ENCODE peak calls at places on chromosomes 4 and X, in nine cellular contexts. V is psoas muscle, C is astrocyte, N is fibroblast of lung, T is suprapubic skin, E is pancreas, H is transverse colon, Z is cardiac muscle cell, F is sigmoid colon. I is an unnamed sample.

GRCh38 chr4:10008208-10009005 is 12.9 kb downstream of the SLC2A9 start:
- DNase-seq in V (no peak), C (peak; percentile 41), N (peak; percentile 57), T (no peak), E (no peak), H (no peak), Z (no peak), F (no peak), I (peak; percentile 67)

GRCh38 chrX:136453771-136454170 is 34.0 kb upstream of the BRS3 start:
- DNase-seq in V (no peak), C (no peak), N (no peak), T (no peak), E (no peak), H (no peak), Z (no peak), F (no peak), I (no peak)

GRCh38 chr4:7655267-7655548 is 220.5 kb upstream of the PSAPL1 start:
- DNase-seq in V (no peak), C (no peak), N (no peak), T (no peak), E (no peak), H (no peak), Z (no peak), F (no peak), I (no peak)

GRCh38 chr4:53702334-53703266 is 111.3 kb upstream of the LNX1 start:
- DNase-seq in V (peak; percentile 81), C (peak; percentile 74), N (peak; percentile 86), T (peak; percentile 86), E (peak; percentile 50), H (peak; percentile 82), Z (peak; percentile 16), F (peak; percentile 89), I (peak; percentile 33)

GRCh38 chrX:154349359-154349935 is 25.0 kb downstream of the FLNA start:
- DNase-seq in V (peak; percentile 11), C (no peak), N (no peak), T (no peak), E (no peak), H (peak; percentile 11), Z (peak; percentile 0), F (peak; percentile 74), I (no peak)

GRCh38 chrX:73262991-73263390 is 48.3 kb upstream of the NAP1L2 start:
- DNase-seq in V (no peak), C (no peak), N (no peak), T (no peak), E (no peak), H (no peak), Z (no peak), F (no peak), I (peak; percentile 8)

GRCh38 chrX:82676386-82676785 is 831.7 kb upstream of the POU3F4 start:
- DNase-seq in V (no peak), C (no peak), N (peak; percentile 9), T (no peak), E (no peak), H (no peak), Z (no peak), F (no peak), I (peak; percentile 4)

GRCh38 chrX:74250574-74250973 is 53.4 kb upstream of the ZCCHC13 start:
- DNase-seq in V (no peak), C (no peak), N (no peak), T (no peak), E (no peak), H (no peak), Z (no peak), F (no peak), I (no peak)

GRCh38 chr4:89712141-89712540 is 124.8 kb downstream of the SNCA start:
- DNase-seq in V (no peak), C (peak; percentile 63), N (peak; percentile 60), T (no peak), E (no peak), H (no peak), Z (no peak), F (no peak), I (no peak)

GRCh38 chrX:13092455-13092941 is 48.1 kb upstream of the FAM9C start:
- DNase-seq in V (peak; percentile 16), C (no peak), N (no peak), T (no peak), E (peak; percentile 38), H (peak; percentile 75), Z (no peak), F (peak; percentile 69), I (no peak)

GRCh38 chr4:184962125-184962638 is 56.1 kb upstream of the HELT start:
- DNase-seq in V (no peak), C (no peak), N (no peak), T (no peak), E (no peak), H (no peak), Z (no peak), F (no peak), I (no peak)

GRCh38 chrX:24846551-24847170 is 152.9 kb downstream of the POLA1 start:
- DNase-seq in V (no peak), C (no peak), N (peak; percentile 69), T (no peak), E (no peak), H (no peak), Z (no peak), F (no peak), I (no peak)

GRCh38 chr4:3836802-3837601 is 70.8 kb downstream of the ADRA2C start:
- DNase-seq in V (no peak), C (no peak), N (no peak), T (no peak), E (no peak), H (no peak), Z (peak; percentile 8), F (no peak), I (no peak)

GRCh38 chr4:3834921-3835521 is 68.8 kb downstream of the ADRA2C start:
- DNase-seq in V (no peak), C (no peak), N (no peak), T (no peak), E (no peak), H (no peak), Z (no peak), F (no peak), I (no peak)

GRCh38 chr4:3835527-3836040 is 69.4 kb downstream of the ADRA2C start:
- DNase-seq in V (no peak), C (no peak), N (no peak), T (no peak), E (no peak), H (no peak), Z (no peak), F (no peak), I (no peak)

GRCh38 chr4:3836041-3836801 is 70.0 kb downstream of the ADRA2C start:
- DNase-seq in V (no peak), C (no peak), N (no peak), T (no peak), E (no peak), H (no peak), Z (peak; percentile 19), F (no peak), I (no peak)

DNA sequence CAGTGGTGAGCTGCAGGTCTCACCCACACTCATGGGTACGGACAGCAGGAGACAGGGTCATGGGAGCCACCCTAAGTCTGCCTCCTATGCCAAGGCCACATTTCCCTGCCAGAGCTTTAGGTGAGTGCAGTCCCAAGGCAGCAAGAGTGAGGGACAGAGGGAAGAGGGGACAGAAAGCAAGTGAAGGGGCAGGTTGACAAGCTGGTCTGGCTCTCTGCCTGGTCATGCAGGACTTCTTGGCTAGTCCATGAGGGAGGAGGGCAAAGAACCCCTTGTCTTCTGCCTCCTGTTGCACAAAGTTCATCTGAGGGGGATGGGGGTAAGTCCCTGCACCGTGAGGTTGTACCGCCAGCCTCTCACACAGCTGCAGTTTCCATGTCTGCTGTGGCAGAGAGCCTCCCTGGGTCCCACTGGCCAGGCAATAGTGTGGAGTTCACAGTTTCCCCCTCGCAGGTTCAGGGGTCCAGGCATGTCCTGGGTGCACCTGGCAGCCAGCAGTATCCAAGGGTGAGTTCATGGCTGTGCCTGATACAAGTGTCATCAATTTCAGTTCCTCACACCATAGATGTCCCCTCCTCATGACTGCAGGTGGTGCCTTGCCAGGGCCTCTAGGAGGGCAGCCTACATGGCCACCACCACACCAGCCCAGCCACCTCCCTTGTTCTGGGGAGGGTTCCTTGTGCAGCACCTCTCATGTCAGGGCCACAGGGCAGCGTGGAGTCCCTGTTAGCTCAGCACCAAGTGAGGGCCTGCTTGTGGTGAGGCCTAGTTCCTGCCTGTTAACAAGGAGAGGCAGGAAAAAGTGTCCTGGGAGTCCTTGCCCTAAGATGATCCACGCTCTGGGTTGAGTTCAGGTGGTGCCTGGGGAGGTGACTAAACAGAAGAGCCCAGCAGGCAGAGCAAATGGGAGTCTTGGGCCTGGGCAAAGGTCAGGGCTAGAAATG is 72.5 kb downstream of the ADRA2C start:
- DNase-seq in V (no peak), C (no peak), N (no peak), T (no peak), E (no peak), H (no peak), Z (no peak), F (no peak), I (no peak)
- H3K27me3 ChIP-seq in V (peaks cover 32% of the 10 kb centered on the region), C (peaks cover 2% of the 10 kb centered on the region), N (no peaks in the 10 kb centered on the region), T (peaks cover 61% of the 10 kb centered on the region), E (no peaks in the 10 kb centered on the region), H (peaks cover 24% of the 10 kb centered on the region), Z (peaks cover 15% of the 10 kb centered on the region), F (peaks cover 36% of the 10 kb centered on the region), I (no peaks in the 10 kb centered on the region)

DNA sequence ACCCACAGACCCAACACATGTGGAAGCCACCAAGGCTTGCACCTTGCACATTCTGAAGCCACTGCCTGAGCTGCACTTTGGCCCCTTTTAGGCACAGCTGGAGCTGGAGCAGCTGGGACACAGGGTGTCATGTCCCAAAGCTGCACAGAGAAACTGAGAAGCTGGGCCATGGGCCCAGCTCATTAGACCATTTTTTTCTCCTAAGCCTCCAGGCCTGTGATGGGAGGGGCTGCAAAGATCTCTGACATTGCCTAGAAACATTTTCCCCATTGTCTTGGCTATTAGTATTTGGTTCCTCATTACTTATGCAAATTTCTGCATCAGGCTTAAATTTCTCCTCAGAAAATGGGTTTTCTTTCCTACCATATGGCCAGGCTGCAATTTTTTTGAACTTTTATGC is 447.4 kb upstream of the HS3ST1 start:
- DNase-seq in V (no peak), C (no peak), N (no peak), T (no peak), E (no peak), H (no peak), Z (no peak), F (no peak), I (no peak)
- H3K4me3 ChIP-seq in V (no peak overlapping the region), C (no peak overlapping the region), N (no peak overlapping the region), T (no peak overlapping the region), E (no peak overlapping the region), H (no peak overlapping the region), Z (no peak overlapping the region), F (no peak overlapping the region), I (no peak overlapping the region)

GRCh38 chr4:80221161-80221560 is 23.9 kb downstream of the PRDM8 start:
- DNase-seq in V (no peak), C (no peak), N (peak; percentile 71), T (no peak), E (no peak), H (no peak), Z (no peak), F (no peak), I (no peak)
- TF ChIP-seq CTCF in V (no peak), C (peak; percentile 44), N (peak; percentile 46), T (no peak), E (no peak), H (no peak), Z (peak; percentile 45), F (peak; percentile 20), I (peak; percentile 25)

DNA sequence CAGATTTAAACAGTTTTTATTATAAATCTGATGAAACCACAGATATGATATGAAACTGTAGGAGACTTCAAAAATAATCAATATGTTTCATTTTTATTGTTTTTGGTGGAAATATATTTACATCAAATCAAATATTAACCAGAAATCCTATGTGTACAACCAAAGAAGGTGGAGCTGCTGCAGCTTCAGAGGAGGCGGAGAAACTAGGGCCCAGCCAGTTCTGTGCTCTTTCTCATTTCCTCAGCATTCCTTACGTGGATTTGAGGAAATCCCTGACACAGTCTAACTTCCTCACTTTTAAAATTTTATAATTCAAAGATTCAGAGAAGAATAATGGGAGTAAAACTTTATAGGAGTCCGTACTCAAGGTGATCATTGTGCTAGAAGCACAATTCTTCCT is 610.7 kb upstream of the CPXCR1 start:
- DNase-seq in V (no peak), C (no peak), N (no peak), T (no peak), E (no peak), H (no peak), Z (peak; percentile 20), F (no peak), I (no peak)
- H3K27me3 ChIP-seq in V (peaks cover 11% of the 10 kb centered on the region), C (no peaks in the 10 kb centered on the region), N (no peaks in the 10 kb centered on the region), T (no peaks in the 10 kb centered on the region), E (peaks cover 16% of the 10 kb centered on the region), H (no peaks in the 10 kb centered on the region), Z (no peaks in the 10 kb centered on the region), F (no peaks in the 10 kb centered on the region), I (no peaks in the 10 kb centered on the region)